ENCODE peak calls at places on chromosomes 6 and 20, in nine cellular contexts. T is GM23338; W is GM10248; Z is fibroblast of the aortic adventitia; L is Peyer's patch; E is dorsolateral prefrontal cortex; K is CD4-positive, alpha-beta T cell; A is HCT116; B is fibroblast of lung. N is an unnamed sample.

GRCh38 chr20:48771542-48771941 is 56.3 kb downstream of the PREX1 start:
- DNase-seq in B (no peak), K (no peak), Z (peak), L (no peak), T (no peak), W (no peak), E (no peak), A (no peak), N (no peak)

GRCh38 chr6:37699138-37699766 is 1.6 kb upstream of the MDGA1 start:
- DNase-seq in W (no peak), E (no peak), T (no peak), Z (no peak), A (peak), L (no peak), K (peak), B (no peak), N (no peak)

GRCh38 chr6:82681119-82681714 is 317.6 kb downstream of the TPBG start:
- DNase-seq in K (no peak), L (no peak), W (no peak), B (no peak), T (no peak), Z (peak), A (no peak), E (no peak), N (no peak)

GRCh38 chr6:31049518-31049917 is 39.2 kb downstream of the MUC22 start:
- DNase-seq in Z (peak), T (no peak), K (no peak), A (no peak), B (peak), L (no peak), E (no peak), W (no peak), N (no peak)

GRCh38 chr6:44004625-44005506 is 122.4 kb downstream of the MRPL14 start:
- DNase-seq in T (no peak), E (no peak), L (no peak), A (no peak), B (no peak), K (no peak), Z (peak), W (no peak), N (no peak)

GRCh38 chr6:20454201-20454824 is 52.6 kb downstream of the E2F3 start:
- DNase-seq in T (no peak), Z (no peak), B (no peak), A (no peak), L (no peak), E (no peak), W (no peak), K (peak), N (no peak)

GRCh38 chr20:22462975-22463914 is 121.1 kb downstream of the FOXA2 start:
- DNase-seq in W (no peak), K (no peak), L (no peak), E (no peak), B (no peak), T (peak), Z (peak), A (no peak), N (no peak)

GRCh38 chr20:19404836-19405235 is 192.4 kb downstream of the SLC24A3 start:
- DNase-seq in L (no peak), B (no peak), W (no peak), Z (no peak), T (no peak), A (no peak), K (no peak), E (no peak), N (no peak)

GRCh38 chr20:38275815-38276550 is 15.4 kb upstream of the KIAA1755 start:
- DNase-seq in B (peak), E (no peak), A (no peak), W (no peak), L (no peak), K (no peak), T (no peak), Z (peak), N (no peak)

GRCh38 chr6:11595903-11596302 is 58.4 kb downstream of the TMEM170B start:
- DNase-seq in A (no peak), B (no peak), E (no peak), L (no peak), W (no peak), K (no peak), Z (no peak), T (peak), N (no peak)

GRCh38 chr6:41546475-41546865 is 289 bp downstream of the FOXP4 start:
- DNase-seq in W (no peak), L (no peak), T (peak), A (no peak), K (no peak), B (peak), Z (peak), E (no peak), N (no peak)

GRCh38 chr6:125748534-125749111 is 809 bp upstream of the HEY2 start:
- DNase-seq in Z (peak), T (no peak), A (no peak), B (peak), E (no peak), K (no peak), L (no peak), W (no peak), N (no peak)

DNA sequence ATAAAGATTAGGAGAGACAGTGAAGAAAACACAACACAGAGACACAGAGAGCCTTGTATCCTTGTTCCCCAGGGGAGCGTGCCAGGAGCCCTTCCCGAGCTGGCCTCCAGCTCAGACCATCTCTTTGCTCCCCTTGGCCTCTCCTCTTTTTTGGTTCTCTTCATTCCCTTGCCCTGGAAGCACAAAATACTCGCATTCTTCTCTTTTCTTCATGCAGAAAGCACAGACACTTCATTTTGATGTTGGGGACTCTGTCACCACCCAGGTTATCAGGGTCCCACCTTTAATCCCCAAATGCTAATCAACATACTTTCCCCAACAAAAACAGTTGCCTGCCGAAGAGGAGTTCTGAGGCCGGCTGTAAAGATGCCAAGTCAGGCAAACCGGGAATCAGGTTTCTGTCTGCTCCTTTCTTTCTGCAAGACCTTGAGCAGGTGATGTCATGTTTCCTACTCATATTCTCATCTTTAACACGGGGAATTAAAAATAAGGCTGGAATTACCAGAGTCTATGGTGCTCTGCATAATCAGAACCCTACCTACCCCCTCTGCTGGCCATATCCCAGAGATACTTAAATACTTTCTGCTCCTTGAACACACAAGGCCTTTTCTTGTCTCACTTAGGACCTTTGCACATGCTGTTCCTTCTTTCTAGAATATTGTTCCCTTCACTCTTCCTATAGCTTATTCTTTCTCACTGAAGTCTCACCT is 21.7 kb downstream of the TGM6 start:
- DNase-seq in E (no peak), A (peak), Z (peak), L (no peak), K (no peak), W (peak), B (peak), T (peak), N (no peak)
- TF ChIP-seq CTCF in E (no peak), A (peak), Z (peak), L (no peak), K (no peak), W (peak), B (no peak), T (peak), N (no peak)

GRCh38 chr6:26296556-26296856 is 68.5 kb upstream of the BTN3A2 start:
- DNase-seq in K (no peak), T (no peak), W (no peak), A (no peak), E (no peak), L (no peak), B (no peak), Z (no peak), N (no peak)
- TF ChIP-seq CTCF in K (no peak), T (no peak), W (no peak), A (no peak), E (no peak), L (no peak), B (no peak), Z (no peak), N (no peak)

GRCh38 chr6:57207872-57208271 is 14.2 kb downstream of the RAB23 start:
- DNase-seq in K (no peak), Z (no peak), T (no peak), L (no peak), E (no peak), B (peak), A (no peak), W (no peak), N (no peak)
- TF ChIP-seq CTCF in K (no peak), Z (no peak), T (no peak), L (no peak), E (no peak), B (no peak), A (no peak), W (no peak), N (no peak)

DNA sequence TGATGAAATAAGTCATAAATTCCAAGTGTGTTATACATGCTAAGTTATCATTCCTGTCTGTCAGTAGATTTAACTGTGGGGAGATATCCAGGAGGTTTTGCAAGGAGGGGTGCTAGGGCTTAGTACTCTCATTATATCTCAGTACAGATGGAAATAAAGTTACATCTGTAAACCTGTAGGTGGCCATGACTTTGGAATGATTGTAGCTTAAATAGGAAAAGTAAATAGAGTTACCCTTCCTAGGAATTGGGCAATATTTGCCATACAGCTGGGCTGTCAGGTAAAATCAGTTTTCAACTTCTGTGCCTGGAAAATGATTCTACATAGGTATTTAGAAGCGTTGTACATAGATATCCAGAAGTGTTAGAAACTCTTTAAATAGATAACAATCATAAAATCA is 19.8 kb upstream of the TGM3 start:
- DNase-seq in E (no peak), K (no peak), B (no peak), W (no peak), T (no peak), A (no peak), L (no peak), Z (no peak), N (no peak)
- TF ChIP-seq CTCF in E (no peak), K (no peak), B (no peak), W (no peak), T (no peak), A (no peak), L (no peak), Z (no peak), N (no peak)

GRCh38 chr20:1463971-1464570 is 2.6 kb downstream of the NSFL1C start:
- DNase-seq in Z (no peak), K (no peak), A (no peak), T (no peak), E (no peak), B (no peak), L (no peak), W (no peak), N (no peak)

GRCh38 chr20:1467082-1467354 is 369 bp upstream of the NSFL1C start:
- DNase-seq in L (no peak), W (no peak), Z (no peak), B (no peak), K (no peak), T (no peak), E (no peak), A (no peak), N (no peak)

GRCh38 chr20:1466211-1467081 is at the start of gene NSFL1C:
- DNase-seq in W (peak), E (peak), L (peak), A (peak), B (peak), Z (peak), T (peak), K (peak), N (peak)

GRCh38 chr20:1467355-1468116 is 887 bp upstream of the NSFL1C start:
- DNase-seq in B (no peak), T (peak), E (no peak), W (no peak), K (no peak), Z (no peak), A (no peak), L (peak), N (peak)

DNA sequence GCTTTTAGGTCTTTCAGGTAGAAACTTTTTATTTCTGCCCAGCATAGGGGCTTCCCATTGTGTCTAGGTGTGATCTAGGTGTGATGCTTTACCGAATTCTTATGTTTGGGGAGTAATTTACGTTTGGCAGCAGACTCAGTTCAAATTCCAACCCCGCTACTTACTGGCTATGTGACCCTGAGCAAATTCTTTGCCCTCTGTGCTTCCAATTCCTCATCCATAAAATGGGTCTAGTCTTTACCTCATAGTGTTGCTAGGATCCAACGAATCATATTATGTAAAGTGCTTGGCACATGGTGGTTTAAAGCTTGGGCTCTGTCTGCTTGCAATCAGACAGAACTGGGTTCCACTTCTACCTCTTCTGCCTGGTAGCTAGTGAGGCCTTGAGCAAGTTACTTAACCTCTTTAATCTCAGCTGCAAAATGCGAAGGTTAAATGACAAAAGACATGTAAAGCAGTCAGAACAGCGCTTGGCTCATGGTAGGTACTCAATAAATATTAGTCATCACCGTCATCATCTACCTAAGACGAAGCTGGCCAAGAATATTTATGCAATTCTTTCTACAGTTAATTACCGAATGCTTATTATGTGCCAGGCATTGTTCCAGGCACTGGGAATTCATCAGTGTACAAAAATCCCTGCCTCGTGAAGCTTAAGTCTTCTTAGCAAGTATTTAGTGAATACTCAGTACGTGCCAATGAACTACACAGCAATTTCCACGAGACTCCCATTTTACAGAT is 1.0 kb downstream of the NSFL1C start:
- DNase-seq in W (no peak), Z (peak), T (peak), E (no peak), K (no peak), B (no peak), L (no peak), A (no peak), N (no peak)
- TF ChIP-seq CTCF in W (no peak), Z (no peak), T (no peak), E (no peak), K (no peak), B (no peak), L (no peak), A (no peak), N (no peak)